ENCODE peak calls at places on chromosomes 6 and 20, in nine cellular contexts. One of them, this sample, is unnamed.

GRCh38 chr6:141464490-141464889 is 668.2 kb upstream of the GJE1 start:
- DNase-seq in HCT116: no peak
- DNase-seq in GM23338: no peak
- DNase-seq in activated T-cell treated with anti-CD3 and anti-CD28 coated beads for 1 hour: no peak
- DNase-seq in activated T-helper 2 cell treated with anti-CD3 and anti-CD28 coated beads, Interferon-gamma antibody, Interleukin-2, Interleukin-4, amounts not matched to agents 10 μg/mL and 5 μg/mL and 100 μg/mL, durations not matched to agents 14 hours and 24 hours and 36 hours: no peak
- DNase-seq in posterior vena cava: no peak
- DNase-seq in GM19239: no peak
- DNase-seq in activated T-helper 1 cell treated with anti-CD3 and anti-CD28 coated beads, Interleukin-2, amount 50 U/mL, for 16 hours: no peak
- DNase-seq in uterus: no peak
- DNase-seq in this sample: no peak

GRCh38 chr20:51600016-51600420 is 57.5 kb upstream of the NFATC2 start:
- DNase-seq in HCT116: no peak
- DNase-seq in GM23338: no peak
- DNase-seq in activated T-cell treated with anti-CD3 and anti-CD28 coated beads for 1 hour: no peak
- DNase-seq in activated T-helper 2 cell treated with anti-CD3 and anti-CD28 coated beads, Interferon-gamma antibody, Interleukin-2, Interleukin-4, amounts not matched to agents 10 μg/mL and 5 μg/mL and 100 μg/mL, durations not matched to agents 14 hours and 24 hours and 36 hours: no peak
- DNase-seq in posterior vena cava: no peak
- DNase-seq in GM19239: no peak
- DNase-seq in activated T-helper 1 cell treated with anti-CD3 and anti-CD28 coated beads, Interleukin-2, amount 50 U/mL, for 16 hours: no peak
- DNase-seq in uterus: no peak
- DNase-seq in this sample: peak

GRCh38 chr6:41200296-41200900 is 551 bp downstream of the TREML2 start:
- DNase-seq in HCT116: no peak
- DNase-seq in GM23338: peak
- DNase-seq in activated T-cell treated with anti-CD3 and anti-CD28 coated beads for 1 hour: peak
- DNase-seq in activated T-helper 2 cell treated with anti-CD3 and anti-CD28 coated beads, Interferon-gamma antibody, Interleukin-2, Interleukin-4, amounts not matched to agents 10 μg/mL and 5 μg/mL and 100 μg/mL, durations not matched to agents 14 hours and 24 hours and 36 hours: peak
- DNase-seq in posterior vena cava: peak
- DNase-seq in GM19239: no peak
- DNase-seq in activated T-helper 1 cell treated with anti-CD3 and anti-CD28 coated beads, Interleukin-2, amount 50 U/mL, for 16 hours: peak
- DNase-seq in uterus: no peak
- DNase-seq in this sample: peak

GRCh38 chr6:3026811-3027626 is 27.3 kb downstream of the NQO2 start:
- DNase-seq in HCT116: no peak
- DNase-seq in GM23338: no peak
- DNase-seq in activated T-cell treated with anti-CD3 and anti-CD28 coated beads for 1 hour: peak
- DNase-seq in activated T-helper 2 cell treated with anti-CD3 and anti-CD28 coated beads, Interferon-gamma antibody, Interleukin-2, Interleukin-4, amounts not matched to agents 10 μg/mL and 5 μg/mL and 100 μg/mL, durations not matched to agents 14 hours and 24 hours and 36 hours: peak
- DNase-seq in posterior vena cava: no peak
- DNase-seq in GM19239: peak
- DNase-seq in activated T-helper 1 cell treated with anti-CD3 and anti-CD28 coated beads, Interleukin-2, amount 50 U/mL, for 16 hours: no peak
- DNase-seq in uterus: no peak
- DNase-seq in this sample: no peak

GRCh38 chr6:21808045-21808470 is 214.5 kb downstream of the SOX4 start:
- DNase-seq in HCT116: no peak
- DNase-seq in GM23338: no peak
- DNase-seq in activated T-cell treated with anti-CD3 and anti-CD28 coated beads for 1 hour: no peak
- DNase-seq in activated T-helper 2 cell treated with anti-CD3 and anti-CD28 coated beads, Interferon-gamma antibody, Interleukin-2, Interleukin-4, amounts not matched to agents 10 μg/mL and 5 μg/mL and 100 μg/mL, durations not matched to agents 14 hours and 24 hours and 36 hours: no peak
- DNase-seq in posterior vena cava: no peak
- DNase-seq in GM19239: no peak
- DNase-seq in activated T-helper 1 cell treated with anti-CD3 and anti-CD28 coated beads, Interleukin-2, amount 50 U/mL, for 16 hours: no peak
- DNase-seq in uterus: peak
- DNase-seq in this sample: no peak

GRCh38 chr6:153003294-153003645 is 761 bp upstream of the MTRF1L start:
- DNase-seq in HCT116: no peak
- DNase-seq in GM23338: peak
- DNase-seq in activated T-cell treated with anti-CD3 and anti-CD28 coated beads for 1 hour: no peak
- DNase-seq in activated T-helper 2 cell treated with anti-CD3 and anti-CD28 coated beads, Interferon-gamma antibody, Interleukin-2, Interleukin-4, amounts not matched to agents 10 μg/mL and 5 μg/mL and 100 μg/mL, durations not matched to agents 14 hours and 24 hours and 36 hours: no peak
- DNase-seq in posterior vena cava: no peak
- DNase-seq in GM19239: no peak
- DNase-seq in activated T-helper 1 cell treated with anti-CD3 and anti-CD28 coated beads, Interleukin-2, amount 50 U/mL, for 16 hours: no peak
- DNase-seq in uterus: no peak
- DNase-seq in this sample: peak

GRCh38 chr6:42511803-42512422 is 51.9 kb upstream of the UBR2 start:
- DNase-seq in HCT116: no peak
- DNase-seq in GM23338: no peak
- DNase-seq in activated T-cell treated with anti-CD3 and anti-CD28 coated beads for 1 hour: no peak
- DNase-seq in activated T-helper 2 cell treated with anti-CD3 and anti-CD28 coated beads, Interferon-gamma antibody, Interleukin-2, Interleukin-4, amounts not matched to agents 10 μg/mL and 5 μg/mL and 100 μg/mL, durations not matched to agents 14 hours and 24 hours and 36 hours: no peak
- DNase-seq in posterior vena cava: no peak
- DNase-seq in GM19239: no peak
- DNase-seq in activated T-helper 1 cell treated with anti-CD3 and anti-CD28 coated beads, Interleukin-2, amount 50 U/mL, for 16 hours: no peak
- DNase-seq in uterus: no peak
- DNase-seq in this sample: no peak

GRCh38 chr6:88730602-88731001 is 232.8 kb downstream of the RNGTT start:
- DNase-seq in HCT116: no peak
- DNase-seq in GM23338: peak
- DNase-seq in activated T-cell treated with anti-CD3 and anti-CD28 coated beads for 1 hour: no peak
- DNase-seq in activated T-helper 2 cell treated with anti-CD3 and anti-CD28 coated beads, Interferon-gamma antibody, Interleukin-2, Interleukin-4, amounts not matched to agents 10 μg/mL and 5 μg/mL and 100 μg/mL, durations not matched to agents 14 hours and 24 hours and 36 hours: no peak
- DNase-seq in posterior vena cava: peak
- DNase-seq in GM19239: no peak
- DNase-seq in activated T-helper 1 cell treated with anti-CD3 and anti-CD28 coated beads, Interleukin-2, amount 50 U/mL, for 16 hours: no peak
- DNase-seq in uterus: no peak
- DNase-seq in this sample: no peak

GRCh38 chr6:35084511-35085203 is 56.5 kb downstream of the TCP11 start:
- DNase-seq in HCT116: no peak
- DNase-seq in GM23338: no peak
- DNase-seq in activated T-cell treated with anti-CD3 and anti-CD28 coated beads for 1 hour: no peak
- DNase-seq in activated T-helper 2 cell treated with anti-CD3 and anti-CD28 coated beads, Interferon-gamma antibody, Interleukin-2, Interleukin-4, amounts not matched to agents 10 μg/mL and 5 μg/mL and 100 μg/mL, durations not matched to agents 14 hours and 24 hours and 36 hours: no peak
- DNase-seq in posterior vena cava: no peak
- DNase-seq in GM19239: no peak
- DNase-seq in activated T-helper 1 cell treated with anti-CD3 and anti-CD28 coated beads, Interleukin-2, amount 50 U/mL, for 16 hours: no peak
- DNase-seq in uterus: no peak
- DNase-seq in this sample: no peak

GRCh38 chr6:52975580-52975979 is 19.5 kb downstream of the GSTA4 start:
- DNase-seq in HCT116: no peak
- DNase-seq in GM23338: no peak
- DNase-seq in activated T-cell treated with anti-CD3 and anti-CD28 coated beads for 1 hour: no peak
- DNase-seq in activated T-helper 2 cell treated with anti-CD3 and anti-CD28 coated beads, Interferon-gamma antibody, Interleukin-2, Interleukin-4, amounts not matched to agents 10 μg/mL and 5 μg/mL and 100 μg/mL, durations not matched to agents 14 hours and 24 hours and 36 hours: no peak
- DNase-seq in posterior vena cava: no peak
- DNase-seq in GM19239: no peak
- DNase-seq in activated T-helper 1 cell treated with anti-CD3 and anti-CD28 coated beads, Interleukin-2, amount 50 U/mL, for 16 hours: no peak
- DNase-seq in uterus: no peak
- DNase-seq in this sample: no peak

GRCh38 chr20:23926941-23927872 is 47.7 kb upstream of the CST5 start:
- DNase-seq in HCT116: no peak
- DNase-seq in GM23338: no peak
- DNase-seq in activated T-cell treated with anti-CD3 and anti-CD28 coated beads for 1 hour: no peak
- DNase-seq in activated T-helper 2 cell treated with anti-CD3 and anti-CD28 coated beads, Interferon-gamma antibody, Interleukin-2, Interleukin-4, amounts not matched to agents 10 μg/mL and 5 μg/mL and 100 μg/mL, durations not matched to agents 14 hours and 24 hours and 36 hours: no peak
- DNase-seq in posterior vena cava: no peak
- DNase-seq in GM19239: no peak
- DNase-seq in activated T-helper 1 cell treated with anti-CD3 and anti-CD28 coated beads, Interleukin-2, amount 50 U/mL, for 16 hours: no peak
- DNase-seq in uterus: no peak
- DNase-seq in this sample: no peak

GRCh38 chr6:143569035-143569434 is 57.5 kb upstream of the FUCA2 start:
- DNase-seq in HCT116: no peak
- DNase-seq in GM23338: no peak
- DNase-seq in activated T-cell treated with anti-CD3 and anti-CD28 coated beads for 1 hour: no peak
- DNase-seq in activated T-helper 2 cell treated with anti-CD3 and anti-CD28 coated beads, Interferon-gamma antibody, Interleukin-2, Interleukin-4, amounts not matched to agents 10 μg/mL and 5 μg/mL and 100 μg/mL, durations not matched to agents 14 hours and 24 hours and 36 hours: no peak
- DNase-seq in posterior vena cava: no peak
- DNase-seq in GM19239: no peak
- DNase-seq in activated T-helper 1 cell treated with anti-CD3 and anti-CD28 coated beads, Interleukin-2, amount 50 U/mL, for 16 hours: no peak
- DNase-seq in uterus: no peak
- DNase-seq in this sample: peak

GRCh38 chr6:90764001-90764400 is 177.1 kb upstream of the MAP3K7 start:
- DNase-seq in HCT116: no peak
- DNase-seq in GM23338: no peak
- DNase-seq in activated T-cell treated with anti-CD3 and anti-CD28 coated beads for 1 hour: no peak
- DNase-seq in activated T-helper 2 cell treated with anti-CD3 and anti-CD28 coated beads, Interferon-gamma antibody, Interleukin-2, Interleukin-4, amounts not matched to agents 10 μg/mL and 5 μg/mL and 100 μg/mL, durations not matched to agents 14 hours and 24 hours and 36 hours: no peak
- DNase-seq in posterior vena cava: no peak
- DNase-seq in GM19239: no peak
- DNase-seq in activated T-helper 1 cell treated with anti-CD3 and anti-CD28 coated beads, Interleukin-2, amount 50 U/mL, for 16 hours: no peak
- DNase-seq in uterus: no peak
- DNase-seq in this sample: no peak

GRCh38 chr20:45798935-45799642 is 7.3 kb downstream of the DNTTIP1 start:
- DNase-seq in HCT116: no peak
- DNase-seq in GM23338: peak
- DNase-seq in activated T-cell treated with anti-CD3 and anti-CD28 coated beads for 1 hour: peak
- DNase-seq in activated T-helper 2 cell treated with anti-CD3 and anti-CD28 coated beads, Interferon-gamma antibody, Interleukin-2, Interleukin-4, amounts not matched to agents 10 μg/mL and 5 μg/mL and 100 μg/mL, durations not matched to agents 14 hours and 24 hours and 36 hours: peak
- DNase-seq in posterior vena cava: no peak
- DNase-seq in GM19239: peak
- DNase-seq in activated T-helper 1 cell treated with anti-CD3 and anti-CD28 coated beads, Interleukin-2, amount 50 U/mL, for 16 hours: peak
- DNase-seq in uterus: peak
- DNase-seq in this sample: peak

GRCh38 chr6:37171141-37171969 is 1.4 kb downstream of the PIM1 start:
- DNase-seq in HCT116: no peak
- DNase-seq in GM23338: peak
- DNase-seq in activated T-cell treated with anti-CD3 and anti-CD28 coated beads for 1 hour: no peak
- DNase-seq in activated T-helper 2 cell treated with anti-CD3 and anti-CD28 coated beads, Interferon-gamma antibody, Interleukin-2, Interleukin-4, amounts not matched to agents 10 μg/mL and 5 μg/mL and 100 μg/mL, durations not matched to agents 14 hours and 24 hours and 36 hours: peak
- DNase-seq in posterior vena cava: peak
- DNase-seq in GM19239: no peak
- DNase-seq in activated T-helper 1 cell treated with anti-CD3 and anti-CD28 coated beads, Interleukin-2, amount 50 U/mL, for 16 hours: no peak
- DNase-seq in uterus: peak
- DNase-seq in this sample: peak

GRCh38 chr6:34894693-34895092 is 5.6 kb downstream of the ANKS1A start:
- DNase-seq in HCT116: no peak
- DNase-seq in GM23338: no peak
- DNase-seq in activated T-cell treated with anti-CD3 and anti-CD28 coated beads for 1 hour: no peak
- DNase-seq in activated T-helper 2 cell treated with anti-CD3 and anti-CD28 coated beads, Interferon-gamma antibody, Interleukin-2, Interleukin-4, amounts not matched to agents 10 μg/mL and 5 μg/mL and 100 μg/mL, durations not matched to agents 14 hours and 24 hours and 36 hours: no peak
- DNase-seq in posterior vena cava: no peak
- DNase-seq in GM19239: no peak
- DNase-seq in activated T-helper 1 cell treated with anti-CD3 and anti-CD28 coated beads, Interleukin-2, amount 50 U/mL, for 16 hours: no peak
- DNase-seq in uterus: no peak
- DNase-seq in this sample: no peak

GRCh38 chr6:124530926-124531325 is 431.3 kb upstream of the RNF217 start:
- DNase-seq in HCT116: no peak
- DNase-seq in GM23338: no peak
- DNase-seq in activated T-cell treated with anti-CD3 and anti-CD28 coated beads for 1 hour: no peak
- DNase-seq in activated T-helper 2 cell treated with anti-CD3 and anti-CD28 coated beads, Interferon-gamma antibody, Interleukin-2, Interleukin-4, amounts not matched to agents 10 μg/mL and 5 μg/mL and 100 μg/mL, durations not matched to agents 14 hours and 24 hours and 36 hours: no peak
- DNase-seq in posterior vena cava: no peak
- DNase-seq in GM19239: no peak
- DNase-seq in activated T-helper 1 cell treated with anti-CD3 and anti-CD28 coated beads, Interleukin-2, amount 50 U/mL, for 16 hours: no peak
- DNase-seq in uterus: no peak
- DNase-seq in this sample: no peak

GRCh38 chr6:162576009-162576408 is 151.6 kb downstream of the PRKN start:
- DNase-seq in HCT116: no peak
- DNase-seq in GM23338: no peak
- DNase-seq in activated T-cell treated with anti-CD3 and anti-CD28 coated beads for 1 hour: no peak
- DNase-seq in activated T-helper 2 cell treated with anti-CD3 and anti-CD28 coated beads, Interferon-gamma antibody, Interleukin-2, Interleukin-4, amounts not matched to agents 10 μg/mL and 5 μg/mL and 100 μg/mL, durations not matched to agents 14 hours and 24 hours and 36 hours: no peak
- DNase-seq in posterior vena cava: no peak
- DNase-seq in GM19239: no peak
- DNase-seq in activated T-helper 1 cell treated with anti-CD3 and anti-CD28 coated beads, Interleukin-2, amount 50 U/mL, for 16 hours: no peak
- DNase-seq in uterus: no peak
- DNase-seq in this sample: no peak

This sample was measured in cardiac muscle cell.